ENCODE peak calls at places on chromosomes 2 and 18, in four cellular contexts. V, S, K and A are unnamed samples.

GRCh38 chr2:195659114-195659513 is 2.1 kb downstream of the SLC39A10 start:
- DNase-seq in V (no peak), S (no peak), K (peak; percentile 73), A (peak; percentile 74)

GRCh38 chr2:65182570-65182969 is 45.1 kb upstream of the ACTR2 start:
- DNase-seq in V (no peak), S (no peak), K (no peak), A (no peak)

GRCh38 chr2:7860693-7861092 is 821.2 kb upstream of the ID2 start:
- DNase-seq in V (no peak), S (no peak), K (no peak), A (no peak)

GRCh38 chr2:89850881-89851582 is 1159.6 kb downstream of the RPIA start:
- DNase-seq in V (no peak), S (no peak), K (no peak), A (no peak)

GRCh38 chr2:230130668-230131364 is 62.1 kb upstream of the SLC16A14 start:
- DNase-seq in V (peak; percentile 85), S (no peak), K (no peak), A (no peak)

GRCh38 chr2:54166121-54166773 is 50.8 kb downstream of the ACYP2 start:
- DNase-seq in V (no peak), S (no peak), K (no peak), A (no peak)

GRCh38 chr18:45589559-45590041 is 25.7 kb upstream of the SLC14A2 start:
- DNase-seq in V (no peak), S (no peak), K (no peak), A (no peak)

GRCh38 chr2:16025211-16025875 is 85.0 kb downstream of the MYCN start:
- DNase-seq in V (no peak), S (no peak), K (no peak), A (no peak)

GRCh38 chr2:111946294-111947114 is 48.1 kb downstream of the MERTK start:
- DNase-seq in V (no peak), S (no peak), K (no peak), A (no peak)

GRCh38 chr2:199302851-199303250 is 154.9 kb downstream of the SATB2 start:
- DNase-seq in V (no peak), S (no peak), K (no peak), A (no peak)

GRCh38 chr18:74351354-74351753 is 35.7 kb downstream of the C18orf63 start:
- DNase-seq in V (no peak), S (no peak), K (peak; percentile 23), A (no peak)

GRCh38 chr2:151827564-151828142 is 568 bp downstream of the ARL5A start:
- DNase-seq in V (peak; percentile 24), S (peak; percentile 52), K (no peak), A (no peak)

GRCh38 chr18:48136051-48136543 is 205.6 kb upstream of the SMAD2 start:
- DNase-seq in V (peak; percentile 69), S (no peak), K (no peak), A (no peak)